ENCODE peak calls at places on chromosomes 2 and 18, in four cellular contexts. W, Q, T and A are unnamed samples.
A peak's percentile ranks its signal among the peaks of the same experiment; 100 is the strongest.

GRCh38 chr2:223500690-223501089 is 101.5 kb downstream of the SCG2 start:
- DNase-seq in W (no peak), T (no peak), Q (no peak), A (no peak)

GRCh38 chr2:30629866-30630265 is 177.4 kb downstream of the CAPN13 start:
- DNase-seq in T (peak; percentile 59), Q (no peak), W (no peak), A (peak; percentile 60)

GRCh38 chr2:240248981-240249422 is 108.5 kb upstream of the OTOS start:
- DNase-seq in Q (no peak), T (no peak), W (no peak), A (no peak)

GRCh38 chr2:71471276-71471675 is 17.9 kb downstream of the DYSF start:
- DNase-seq in Q (no peak), W (no peak), T (peak; percentile 62), A (peak; percentile 88)

GRCh38 chr18:44679056-44679911 is 1.4 kb upstream of the SETBP1 start:
- DNase-seq in W (peak; percentile 84), Q (peak; percentile 83), T (peak; percentile 96), A (peak; percentile 83)

GRCh38 chr2:237283136-237283928 is 130.6 kb downstream of the COL6A3 start:
- DNase-seq in T (peak; percentile 87), W (peak; percentile 21), Q (no peak), A (peak; percentile 83)

GRCh38 chr2:60831921-60832320 is 49.5 kb upstream of the REL start:
- DNase-seq in T (no peak), Q (no peak), W (no peak), A (no peak)

GRCh38 chr2:118166242-118166641 is 78.0 kb downstream of the INSIG2 start:
- DNase-seq in Q (no peak), W (no peak), T (no peak), A (no peak)

GRCh38 chr18:79384834-79385233 is 10.9 kb upstream of the NFATC1 start:
- DNase-seq in W (no peak), Q (no peak), T (no peak), A (no peak)

GRCh38 chr2:124269348-124269747 is 244.3 kb downstream of the CNTNAP5 start:
- DNase-seq in W (no peak), T (no peak), Q (no peak), A (no peak)

GRCh38 chr2:38509322-38509946 is 93.3 kb downstream of the HNRNPLL start:
- DNase-seq in Q (no peak), T (peak; percentile 82), W (peak; percentile 70), A (peak; percentile 55)

GRCh38 chr2:66596229-66596628 is 161.3 kb downstream of the MEIS1 start:
- DNase-seq in W (no peak), T (peak; percentile 54), Q (no peak), A (peak; percentile 80)

GRCh38 chr2:205721057-205721767 is 38.9 kb downstream of the NRP2 start:
- DNase-seq in Q (no peak), T (peak; percentile 27), W (peak; percentile 59), A (no peak)

GRCh38 chr2:146579154-146579930 is 1265.5 kb upstream of the ACVR2A start:
- DNase-seq in T (peak; percentile 59), W (peak; percentile 25), Q (no peak), A (peak; percentile 63)